ENCODE peak calls at places on chromosomes 1 and 21, in ten cellular contexts. O, W, G, M, Q, J, N, E, L and U are unnamed samples.

GRCh38 chr1:34362949-34363348 is 186.2 kb downstream of the C1orf94 start:
- DNase-seq in Q (no peak), J (no peak), M (no peak), E (no peak), G (peak; percentile 1), O (no peak), L (no peak), N (no peak), W (no peak), U (no peak)

GRCh38 chr1:68232354-68233148 is at the start of gene WLS:
- DNase-seq in W (peak; percentile 92), N (peak; percentile 80), J (peak; percentile 24), Q (no peak), O (no peak), G (peak; percentile 68), M (peak; percentile 88), L (peak; percentile 84), E (no peak), U (peak; percentile 59)

GRCh38 chr1:98077691-98078090 is 156.9 kb upstream of the DPYD start:
- DNase-seq in Q (no peak), M (no peak), L (no peak), W (no peak), O (no peak), J (no peak), E (no peak), N (no peak), G (no peak), U (no peak)

GRCh38 chr1:32200226-32201010 is at the start of gene CCDC28B:
- DNase-seq in G (peak; percentile 44), O (peak; percentile 54), J (peak; percentile 80), Q (peak; percentile 61), L (peak; percentile 59), E (peak; percentile 65), N (peak; percentile 67), W (peak; percentile 76), M (peak; percentile 80), U (peak; percentile 56)

GRCh38 chr1:244163131-244163530 is 112.0 kb downstream of the ZBTB18 start:
- DNase-seq in J (no peak), M (no peak), E (no peak), W (no peak), G (no peak), Q (no peak), N (no peak), O (no peak), L (no peak), U (no peak)

GRCh38 chr21:39641827-39642450 is 29.2 kb downstream of the B3GALT5 start:
- DNase-seq in E (no peak), N (no peak), J (no peak), L (no peak), W (no peak), G (peak; percentile 92), O (no peak), Q (no peak), M (no peak), U (no peak)

GRCh38 chr1:58652351-58653184 is 47.3 kb downstream of the MYSM1 start:
- DNase-seq in M (no peak), G (peak; percentile 68), J (peak; percentile 66), E (peak; percentile 58), O (peak; percentile 58), W (peak; percentile 96), N (peak; percentile 91), L (peak; percentile 82), Q (peak; percentile 48), U (peak; percentile 33)

GRCh38 chr1:1020000-1020404 is at the start of gene AGRN:
- DNase-seq in O (peak; percentile 45), L (peak; percentile 60), E (peak; percentile 58), G (peak; percentile 25), N (no peak), W (peak; percentile 61), Q (peak; percentile 45), M (peak; percentile 77), J (no peak), U (no peak)

GRCh38 chr1:157496121-157496526 is 56.2 kb downstream of the FCRL5 start:
- DNase-seq in W (peak; percentile 54), E (peak; percentile 55), L (peak; percentile 81), N (peak; percentile 57), O (peak; percentile 40), J (peak; percentile 6), G (peak; percentile 72), Q (peak; percentile 18), M (no peak), U (no peak)

GRCh38 chr21:45358711-45359310 is 46.2 kb upstream of the COL18A1 start:
- DNase-seq in J (no peak), O (no peak), N (no peak), M (peak; percentile 18), G (no peak), E (no peak), L (no peak), W (no peak), Q (no peak), U (no peak)

GRCh38 chr1:164659621-164660414 is 100.8 kb downstream of the PBX1 start:
- DNase-seq in L (peak; percentile 44), Q (no peak), J (no peak), M (peak; percentile 36), O (no peak), N (no peak), G (peak; percentile 88), E (no peak), W (peak; percentile 40), U (no peak)

GRCh38 chr1:217253985-217254384 is 376.9 kb downstream of the GPATCH2 start:
- DNase-seq in W (no peak), J (no peak), G (no peak), M (no peak), N (no peak), L (no peak), O (no peak), Q (no peak), E (no peak), U (no peak)

GRCh38 chr1:151653397-151653796 is 41.5 kb downstream of the SNX27 start:
- DNase-seq in G (no peak), J (no peak), O (no peak), Q (no peak), N (peak; percentile 32), M (no peak), W (peak; percentile 7), E (no peak), L (no peak), U (no peak)

GRCh38 chr21:45285266-45285931 is 2.3 kb downstream of the POFUT2 start:
- DNase-seq in J (no peak), Q (no peak), N (no peak), E (peak; percentile 39), W (no peak), L (no peak), O (no peak), G (no peak), M (no peak), U (no peak)

GRCh38 chr1:81976539-81976938 is 175.8 kb downstream of the ADGRL2 start:
- DNase-seq in G (no peak), M (no peak), O (no peak), L (no peak), N (no peak), E (no peak), J (no peak), W (no peak), Q (no peak), U (no peak)

GRCh38 chr1:206518743-206519142 is 11.4 kb downstream of the RASSF5 start:
- DNase-seq in W (no peak), M (no peak), L (no peak), J (no peak), E (no peak), G (no peak), O (no peak), N (no peak), Q (no peak), U (no peak)